ENCODE peak calls at places on chromosomes 4 and X, in eight cellular contexts. A is AG10803, R is choroid plexus epithelial cell, U is A549, C is heart left ventricle, F is cardiac fibroblast, O is testis, J is astrocyte of the spinal cord. V is an unnamed sample.

GRCh38 chrX:16970977-16971376 is 24.5 kb downstream of the REPS2 start:
- DNase-seq in J (peak), O (no peak), U (no peak), F (peak), C (no peak), A (peak), R (peak), V (peak)

GRCh38 chr4:21688596-21689265 is 259.8 kb downstream of the KCNIP4 start:
- DNase-seq in R (peak), O (no peak), F (no peak), A (no peak), J (no peak), U (no peak), C (no peak), V (no peak)

GRCh38 chrX:35276115-35276514 is 333.5 kb downstream of the FAM47B start:
- DNase-seq in R (no peak), A (no peak), F (no peak), O (no peak), U (no peak), J (no peak), C (no peak), V (no peak)

GRCh38 chr4:145944886-145945285 is 6.3 kb upstream of the ZNF827 start:
- DNase-seq in A (no peak), O (no peak), R (no peak), J (no peak), U (no peak), C (no peak), F (no peak), V (no peak)

GRCh38 chr4:113080050-113080449 is 30.6 kb downstream of the ANK2 start:
- DNase-seq in A (peak), F (peak), U (peak), O (no peak), J (no peak), R (peak), C (no peak), V (peak)

GRCh38 chrX:1026263-1027015 is 186.0 kb downstream of the CRLF2 start:
- DNase-seq in J (no peak), A (no peak), F (no peak), R (no peak), O (peak), U (no peak), C (no peak), V (no peak)

GRCh38 chr4:137664416-137664815 is 132.1 kb upstream of the PCDH18 start:
- DNase-seq in J (peak), O (no peak), C (no peak), A (peak), F (peak), R (peak), U (no peak), V (no peak)

GRCh38 chr4:76690906-76691275 is 207.1 kb downstream of the SOWAHB start:
- DNase-seq in J (no peak), C (no peak), F (no peak), O (no peak), R (no peak), U (no peak), A (peak), V (no peak)

GRCh38 chr4:8322794-8323704 is 53.5 kb downstream of the HTRA3 start:
- DNase-seq in C (no peak), R (no peak), A (no peak), F (no peak), J (no peak), O (no peak), U (no peak), V (no peak)

GRCh38 chr4:1779588-1780382 is 13.3 kb upstream of the FGFR3 start:
- DNase-seq in A (no peak), O (no peak), F (no peak), R (no peak), J (no peak), C (no peak), U (no peak), V (no peak)

GRCh38 chrX:54785901-54786300 is 12.2 kb downstream of the ITIH6 start:
- DNase-seq in F (peak), A (peak), J (no peak), C (no peak), O (peak), U (no peak), R (peak), V (peak)

GRCh38 chr4:111778543-111778942 is 366.7 kb upstream of the FAM241A start:
- DNase-seq in A (peak), U (no peak), J (no peak), C (no peak), R (peak), F (no peak), O (no peak), V (peak)

GRCh38 chrX:75155830-75156525 is at the start of gene ABCB7:
- DNase-seq in A (peak), U (peak), F (peak), R (peak), C (peak), O (peak), J (peak), V (peak)

GRCh38 chrX:109448539-109448938 is 33.3 kb downstream of the GUCY2F start:
- DNase-seq in U (no peak), R (no peak), J (no peak), C (no peak), F (no peak), O (no peak), A (no peak), V (peak)

GRCh38 chrX:152905081-152905420 is 7.2 kb downstream of the ZNF185 start:
- DNase-seq in A (no peak), O (peak), U (no peak), C (no peak), R (no peak), F (no peak), J (no peak), V (no peak)

GRCh38 chr4:169925678-169926077 is 100.5 kb downstream of the MFAP3L start:
- DNase-seq in R (no peak), F (no peak), A (no peak), C (no peak), J (no peak), O (no peak), U (no peak), V (peak)

GRCh38 chr4:22474636-22475310 is 41.1 kb downstream of the ADGRA3 start:
- DNase-seq in A (no peak), C (no peak), U (no peak), F (peak), R (peak), O (no peak), J (peak), V (peak)

GRCh38 chrX:153901753-153902140 is 2.7 kb upstream of the AVPR2 start:
- DNase-seq in O (no peak), F (no peak), R (no peak), A (no peak), U (no peak), C (no peak), J (no peak), V (no peak)

GRCh38 chrX:10090319-10090718 is 66.5 kb upstream of the CLCN4 start:
- DNase-seq in U (no peak), O (no peak), F (peak), R (peak), J (no peak), C (no peak), A (no peak), V (no peak)

GRCh38 chrX:132612990-132613564 is 124.2 kb upstream of the MBNL3 start:
- DNase-seq in O (peak), C (peak), U (no peak), J (peak), A (peak), R (peak), F (peak), V (peak)

GRCh38 chr4:9691221-9692065 is 90.0 kb upstream of the DRD5 start:
- DNase-seq in J (peak), U (peak), R (peak), F (peak), O (peak), C (peak), A (peak), V (peak)

GRCh38 chr4:11480683-11481082 is 52.0 kb upstream of the HS3ST1 start:
- DNase-seq in J (peak), C (peak), A (no peak), F (peak), U (no peak), O (peak), R (no peak), V (peak)

GRCh38 chrX:24542756-24543155 is 77.7 kb downstream of the PDK3 start:
- DNase-seq in A (no peak), F (peak), O (no peak), J (no peak), U (no peak), R (no peak), C (no peak), V (peak)

GRCh38 chr4:53659737-53660136 is 68.5 kb upstream of the LNX1 start:
- DNase-seq in U (no peak), A (no peak), R (no peak), F (no peak), C (no peak), O (no peak), J (no peak), V (no peak)

GRCh38 chr4:53654300-53654758 is 63.0 kb upstream of the LNX1 start:
- DNase-seq in F (peak), R (no peak), C (no peak), A (peak), U (no peak), O (no peak), J (peak), V (peak)

GRCh38 chr4:53659112-53659511 is 67.8 kb upstream of the LNX1 start:
- DNase-seq in R (no peak), F (no peak), U (no peak), C (no peak), O (no peak), A (no peak), J (no peak), V (no peak)

GRCh38 chr4:53656421-53656981 is 65.2 kb upstream of the LNX1 start:
- DNase-seq in J (peak), R (peak), F (peak), C (no peak), O (peak), U (no peak), A (peak), V (peak)

GRCh38 chr4:53658029-53658428 is 66.7 kb upstream of the LNX1 start:
- DNase-seq in F (no peak), C (no peak), O (no peak), U (no peak), A (no peak), J (no peak), R (no peak), V (peak)
- H3K4me3 ChIP-seq in F (no peak), C (no peak), O (no peak), U (no peak), A (no peak), J (no peak), R (no peak), V (no peak)

GRCh38 chrX:122270809-122271494 is 913.1 kb upstream of the GRIA3 start:
- DNase-seq in C (no peak), J (no peak), R (no peak), F (no peak), O (no peak), A (no peak), U (no peak), V (no peak)
- TF ChIP-seq CTCF in C (no peak), J (no peak), R (no peak), F (no peak), O (no peak), A (no peak), U (no peak), V (no peak)

GRCh38 chr4:101254776-101255175 is 92.5 kb downstream of the PPP3CA start:
- DNase-seq in R (no peak), F (no peak), C (no peak), O (no peak), U (no peak), A (no peak), J (no peak), V (no peak)

GRCh38 chr4:101256222-101256621 is 91.1 kb downstream of the PPP3CA start:
- DNase-seq in A (no peak), J (no peak), R (no peak), C (no peak), O (no peak), U (no peak), F (no peak), V (no peak)

GRCh38 chr4:101252721-101253120 is 94.6 kb downstream of the PPP3CA start:
- DNase-seq in U (no peak), J (no peak), O (no peak), C (no peak), A (peak), F (peak), R (peak), V (peak)

GRCh38 chr4:101251261-101251660 is 96.1 kb downstream of the PPP3CA start:
- DNase-seq in R (no peak), U (no peak), J (no peak), F (no peak), C (no peak), O (no peak), A (no peak), V (no peak)
- H3K4me3 ChIP-seq in R (no peak), U (no peak), J (no peak), F (no peak), C (no peak), O (no peak), A (no peak), V (no peak)

DNA sequence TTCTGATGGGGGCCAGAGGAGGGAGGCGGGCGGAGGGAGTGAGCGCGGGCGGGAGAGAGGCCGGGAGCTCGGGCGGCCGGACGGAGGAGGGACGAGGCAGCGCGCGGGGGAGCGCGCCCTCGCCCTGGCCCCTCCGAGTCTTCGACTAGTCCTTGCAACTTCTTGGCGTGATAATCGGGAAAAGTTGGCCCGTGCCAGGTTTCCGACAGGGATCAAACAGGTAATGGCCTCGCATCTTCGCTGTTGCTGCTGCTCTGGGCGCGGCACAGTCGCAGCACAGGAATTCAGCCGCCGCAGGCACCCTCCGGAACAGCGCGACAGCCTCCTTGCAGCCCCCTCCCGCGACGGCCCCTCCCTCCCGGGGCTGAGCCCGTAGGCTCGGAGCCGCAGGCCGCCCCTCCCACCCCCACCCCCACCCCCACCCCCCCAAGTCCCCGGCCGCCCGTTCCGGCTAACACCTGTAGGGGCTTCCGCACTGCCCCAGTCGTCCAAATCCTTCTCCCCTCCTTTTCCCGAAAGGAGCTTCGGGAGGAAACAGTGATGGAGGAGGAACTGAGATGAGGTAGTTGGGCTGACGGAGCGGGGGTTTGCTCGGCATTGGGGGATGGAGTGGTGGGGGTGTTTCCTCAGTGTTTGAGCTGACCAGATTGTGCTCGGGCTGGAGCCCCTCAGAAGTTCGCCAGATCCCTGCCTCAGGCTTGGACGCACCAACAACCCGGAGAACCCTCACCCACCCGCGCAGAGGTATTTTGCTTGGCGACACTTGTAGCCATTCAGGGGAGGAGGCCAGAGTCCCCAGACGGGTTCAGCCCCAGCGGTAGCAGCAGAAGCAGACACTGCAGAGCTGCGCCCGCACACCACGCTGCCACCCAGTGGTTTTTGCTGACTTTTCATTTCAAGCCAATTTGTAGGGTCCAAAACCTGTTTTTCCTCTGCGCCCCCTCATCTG is at the start of gene FGF13:
- DNase-seq in F (no peak), A (no peak), R (no peak), J (peak), U (no peak), O (peak), C (peak), V (no peak)
- TF ChIP-seq CTCF in F (no peak), A (peak), R (no peak), J (peak), U (no peak), O (no peak), C (peak), V (no peak)

DNA sequence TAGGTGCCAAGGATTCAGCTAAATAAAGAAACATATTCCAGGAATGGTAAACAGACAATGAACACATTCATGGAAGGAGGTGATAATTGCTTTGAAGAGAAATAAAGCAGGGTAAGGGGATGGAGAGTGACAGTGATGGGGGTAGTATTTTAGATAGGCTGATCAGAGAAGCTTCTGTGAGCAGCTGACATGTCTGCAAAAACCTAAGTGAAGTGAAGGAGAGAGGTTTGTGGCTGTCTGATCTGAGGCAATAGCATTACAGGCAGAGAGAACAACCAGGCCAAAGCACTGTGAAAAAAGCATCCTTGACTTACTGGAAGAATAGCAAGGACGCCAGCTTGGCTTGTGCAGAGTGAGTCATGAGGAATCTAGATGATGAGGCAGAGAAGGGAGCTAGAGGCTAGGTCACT is 271.9 kb upstream of the GATB start:
- DNase-seq in C (no peak), J (peak), O (peak), F (peak), U (no peak), R (peak), A (peak), V (peak)
- H3K4me3 ChIP-seq in C (no peak), J (no peak), O (no peak), F (no peak), U (no peak), R (no peak), A (no peak), V (no peak)

DNA sequence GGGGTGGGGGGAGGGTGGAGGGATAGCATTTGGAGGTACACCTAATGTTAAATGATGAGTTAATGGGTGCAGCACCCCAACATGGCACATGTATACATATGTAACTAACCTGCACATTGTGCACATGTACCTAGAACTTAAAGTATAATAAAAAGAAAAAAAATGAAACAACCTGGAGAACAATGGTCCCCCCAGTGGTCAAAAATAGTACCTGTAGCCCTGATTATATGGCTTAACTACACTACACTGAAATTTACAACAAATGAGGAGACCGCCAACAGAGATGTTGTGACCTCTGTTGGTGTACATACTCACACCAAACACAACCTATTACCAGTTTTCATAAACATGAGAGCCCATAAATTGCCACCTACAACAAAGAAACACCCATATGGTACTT is 7.3 kb upstream of the MAGEE1 start:
- DNase-seq in J (no peak), A (no peak), C (no peak), F (peak), U (no peak), O (no peak), R (peak), V (no peak)
- TF ChIP-seq CTCF in J (peak), A (peak), C (no peak), F (no peak), U (peak), O (no peak), R (no peak), V (peak)

GRCh38 chrX:140762061-140762460 is 52.5 kb downstream of the LINC00632 start:
- DNase-seq in O (peak), A (peak), U (peak), C (peak), F (peak), J (peak), R (peak), V (peak)

GRCh38 chrX:140765043-140765784 is 55.7 kb downstream of the LINC00632 start:
- DNase-seq in J (peak), C (no peak), A (peak), U (no peak), F (peak), O (peak), R (peak), V (peak)

GRCh38 chrX:140764401-140764919 is 54.9 kb downstream of the LINC00632 start:
- DNase-seq in C (peak), F (peak), A (peak), J (peak), R (peak), O (peak), U (no peak), V (peak)

GRCh38 chrX:140767646-140768045 is 58.1 kb downstream of the LINC00632 start:
- DNase-seq in J (no peak), U (no peak), F (peak), A (peak), R (no peak), C (no peak), O (no peak), V (peak)

GRCh38 chrX:140766024-140766611 is 56.6 kb downstream of the LINC00632 start:
- DNase-seq in F (peak), U (no peak), O (peak), C (peak), R (peak), J (peak), A (peak), V (peak)
- H3K4me3 ChIP-seq in F (peak), U (peak), O (no peak), C (no peak), R (peak), J (peak), A (peak), V (peak)

DNA sequence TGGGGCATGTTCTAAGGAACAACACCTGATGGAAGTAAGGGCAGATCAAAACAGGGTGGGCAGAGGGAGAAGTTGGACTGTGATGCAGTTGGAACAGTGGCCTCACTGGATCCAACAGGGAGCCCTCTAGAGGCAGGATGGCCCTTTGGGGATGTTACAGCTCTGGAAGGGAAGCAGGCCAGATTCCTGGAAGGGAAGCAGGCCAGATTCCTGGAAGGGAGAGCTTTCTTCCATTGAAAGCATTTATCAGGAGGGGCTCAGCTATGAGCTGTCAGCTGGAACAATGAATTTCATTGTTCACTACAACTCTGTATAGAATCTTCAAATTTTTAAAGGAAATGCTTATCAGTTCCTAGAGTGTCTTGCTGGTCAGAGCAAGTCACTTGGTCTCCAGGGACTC is 17.7 kb downstream of the IL15 start:
- DNase-seq in A (no peak), F (peak), O (peak), C (peak), U (no peak), J (peak), R (peak), V (peak)
- TF ChIP-seq CTCF in A (peak), F (peak), O (no peak), C (peak), U (peak), J (peak), R (peak), V (peak)

GRCh38 chr4:78747328-78747946 is 28.7 kb upstream of the BMP2K start:
- DNase-seq in O (no peak), F (peak), U (no peak), J (no peak), A (peak), C (no peak), R (peak), V (no peak)
- H3K4me3 ChIP-seq in O (no peak), F (no peak), U (no peak), J (no peak), A (no peak), C (no peak), R (no peak), V (no peak)